ENCODE peak calls at places on chromosomes 2 and 18, in five cellular contexts. V is ELR; Q is activated T-helper 2 cell treated with anti-CD3 and anti-CD28 coated beads, Interferon-gamma antibody, Interleukin-2, Interleukin-4, amounts not matched to agents 10 μg/mL and 5 μg/mL and 100 μg/mL, durations not matched to agents 14 hours and 24 hours and 36 hours; D is endothelial cell; L is activated naive CD4-positive, alpha-beta T cell treated with anti-CD3 and anti-CD28 coated beads, Interleukin-2, amount 10 ng/mL, durations not matched to agents 7 days and 5 days. I is an unnamed sample.

GRCh38 chr2:239312741-239313246 is 88.0 kb downstream of the HDAC4 start:
- DNase-seq in V (no peak), Q (no peak), D (no peak), L (peak), I (no peak)

GRCh38 chr2:70321377-70321776 is 19.5 kb upstream of the FAM136A start:
- DNase-seq in V (no peak), Q (no peak), D (no peak), L (no peak), I (no peak)

GRCh38 chr2:54947596-54948519 is 102.4 kb downstream of the RTN4 start:
- DNase-seq in V (no peak), Q (no peak), D (no peak), L (no peak), I (no peak)

GRCh38 chr2:173075781-173076556 is at the start of gene MAP3K20:
- DNase-seq in V (peak), Q (peak), D (peak), L (peak), I (no peak)

GRCh38 chr2:64203131-64204005 is 59.1 kb upstream of the PELI1 start:
- DNase-seq in V (peak), Q (no peak), D (no peak), L (no peak), I (no peak)

GRCh38 chr2:7837232-7837760 is 844.6 kb upstream of the ID2 start:
- DNase-seq in V (no peak), Q (no peak), D (no peak), L (no peak), I (no peak)

GRCh38 chr2:111669928-111670695 is 213.9 kb downstream of the ANAPC1 start:
- DNase-seq in V (peak), Q (no peak), D (no peak), L (no peak), I (no peak)

GRCh38 chr2:238726670-238727584 is 121.0 kb upstream of the TWIST2 start:
- DNase-seq in V (no peak), Q (no peak), D (no peak), L (no peak), I (no peak)

GRCh38 chr18:49944681-49945080 is 131.3 kb upstream of the ACAA2 start:
- DNase-seq in V (no peak), Q (no peak), D (no peak), L (peak), I (no peak)

GRCh38 chr2:54469484-54470053 is 13.4 kb downstream of the SPTBN1 start:
- DNase-seq in V (no peak), Q (no peak), D (peak), L (no peak), I (no peak)

GRCh38 chr2:96527990-96528679 is 8.4 kb upstream of the ARID5A start:
- DNase-seq in V (peak), Q (no peak), D (no peak), L (peak), I (no peak)

GRCh38 chr2:129723277-129724020 is 256.0 kb upstream of the RAB6C start:
- DNase-seq in V (no peak), Q (no peak), D (no peak), L (no peak), I (no peak)

I was measured in SK-N-MC.